ENCODE peak calls at places on chromosomes 12 and 14, in seven cellular contexts. R, Z, Y, C, H, N and B are unnamed samples.

GRCh38 chr12:102540856-102541385 is 60.6 kb upstream of the IGF1 start:
- DNase-seq in R (peak), Z (no peak), Y (no peak), C (no peak), H (no peak), N (no peak), B (no peak)

GRCh38 chr12:130552483-130552996 is 163.6 kb downstream of the RIMBP2 start:
- DNase-seq in R (no peak), Z (no peak), Y (no peak), C (no peak), H (no peak), N (no peak), B (no peak)

GRCh38 chr12:19648173-19648572 is 208.9 kb downstream of the AEBP2 start:
- DNase-seq in R (peak), Z (no peak), Y (no peak), C (no peak), H (no peak), N (no peak), B (no peak)

GRCh38 chr12:128966411-128966810 is 113.1 kb downstream of the GLT1D1 start:
- DNase-seq in R (no peak), Z (peak), Y (no peak), C (no peak), H (no peak), N (no peak), B (no peak)

GRCh38 chr14:61470261-61470953 is 149.0 kb downstream of the PRKCH start:
- DNase-seq in R (peak), Z (peak), Y (peak), C (no peak), H (no peak), N (no peak), B (no peak)

GRCh38 chr12:27257104-27257848 is 13.2 kb downstream of the STK38L start:
- DNase-seq in R (peak), Z (no peak), Y (no peak), C (no peak), H (no peak), N (no peak), B (no peak)

GRCh38 chr14:34409721-34410120 is 52.3 kb downstream of the SPTSSA start:
- DNase-seq in R (no peak), Z (no peak), Y (no peak), C (no peak), H (no peak), N (no peak), B (no peak)

GRCh38 chr12:23049180-23049579 is 424.2 kb downstream of the ETNK1 start:
- DNase-seq in R (no peak), Z (no peak), Y (no peak), C (no peak), H (no peak), N (no peak), B (no peak)

GRCh38 chr12:32005496-32006125 is 46.4 kb downstream of the RESF1 start:
- DNase-seq in R (no peak), Z (no peak), Y (no peak), C (no peak), H (no peak), N (no peak), B (no peak)

GRCh38 chr12:132267873-132268272 is 61.5 kb downstream of the GALNT9 start:
- DNase-seq in R (no peak), Z (no peak), Y (no peak), C (no peak), H (no peak), N (no peak), B (no peak)

GRCh38 chr12:24489939-24490338 is 459.0 kb downstream of the BCAT1 start:
- DNase-seq in R (no peak), Z (no peak), Y (no peak), C (no peak), H (no peak), N (no peak), B (no peak)

GRCh38 chr12:96219700-96220206 is 25.6 kb downstream of the ELK3 start:
- DNase-seq in R (peak), Z (no peak), Y (peak), C (peak), H (no peak), N (no peak), B (no peak)

GRCh38 chr12:45281994-45282393 is 66.1 kb downstream of the ANO6 start:
- DNase-seq in R (no peak), Z (no peak), Y (no peak), C (no peak), H (no peak), N (no peak), B (no peak)

GRCh38 chr14:103530390-103530789 is 1.4 kb downstream of the TRMT61A start:
- DNase-seq in R (no peak), Z (no peak), Y (peak), C (no peak), H (no peak), N (no peak), B (no peak)